ENCODE peak calls at places on chromosomes 13 and 19, in nine cellular contexts. Z is RWPE1, F is tibial nerve, W is cardiac fibroblast, Y is fibroblast of lung, R is MCF 10A, V is left ventricle myocardium inferior, I is thoracic aorta, P is heart left ventricle. U is an unnamed sample.

GRCh38 chr19:58579473-58580142 is 6.5 kb upstream of the MZF1 start:
- DNase-seq in I (no peak), R (no peak), W (no peak), F (no peak), Y (no peak), Z (no peak), V (no peak), P (no peak), U (no peak)

GRCh38 chr19:18091217-18091608 is 4.5 kb upstream of the IL12RB1 start:
- DNase-seq in I (no peak), R (no peak), F (no peak), Y (no peak), P (peak), W (no peak), V (peak), Z (no peak), U (no peak)

GRCh38 chr13:97179501-97179900 is 42.6 kb upstream of the MBNL2 start:
- DNase-seq in Y (no peak), P (no peak), W (no peak), I (no peak), R (no peak), F (no peak), V (no peak), Z (no peak), U (no peak)

GRCh38 chr19:1285737-1286360 is at the start of gene EFNA2:
- DNase-seq in W (no peak), Z (no peak), I (no peak), V (no peak), Y (no peak), F (no peak), R (no peak), P (no peak), U (no peak)

GRCh38 chr19:6739884-6740588 is 556 bp downstream of the TRIP10 start:
- DNase-seq in W (no peak), V (peak), Z (no peak), Y (peak), F (no peak), P (peak), R (peak), I (no peak), U (no peak)

GRCh38 chr19:19514881-19515763 is at the start of gene TSSK6:
- DNase-seq in P (no peak), Z (peak), V (no peak), R (no peak), W (no peak), Y (no peak), F (no peak), I (no peak), U (no peak)

GRCh38 chr13:110993788-110994187 is 78.9 kb upstream of the ANKRD10 start:
- DNase-seq in F (no peak), W (no peak), Z (no peak), R (no peak), Y (no peak), P (no peak), I (no peak), V (no peak), U (no peak)

GRCh38 chr13:23671902-23672301 is 101.7 kb downstream of the TNFRSF19 start:
- DNase-seq in I (no peak), F (no peak), Z (no peak), V (no peak), P (no peak), Y (peak), W (peak), R (peak), U (peak)

GRCh38 chr19:2977686-2978466 is 512 bp downstream of the TLE6 start:
- DNase-seq in R (peak), P (no peak), Z (no peak), F (no peak), I (no peak), Y (no peak), W (peak), V (no peak), U (no peak)

GRCh38 chr19:8004723-8005513 is 523 bp downstream of the ELAVL1 start:
- DNase-seq in Y (peak), F (no peak), Z (no peak), W (peak), R (no peak), I (no peak), V (no peak), P (no peak), U (peak)

GRCh38 chr13:21069561-21070004 is 8.2 kb upstream of the LATS2 start:
- DNase-seq in Y (peak), I (no peak), P (no peak), Z (peak), V (peak), W (peak), R (peak), F (no peak), U (peak)

GRCh38 chr13:97116754-97117153 is 105.4 kb upstream of the MBNL2 start:
- DNase-seq in P (no peak), R (peak), W (peak), F (no peak), I (no peak), Y (peak), V (no peak), Z (peak), U (peak)

GRCh38 chr19:32166238-32166637 is 179.2 kb upstream of the ZNF507 start:
- DNase-seq in Z (no peak), W (no peak), Y (no peak), I (no peak), P (no peak), F (no peak), V (no peak), R (no peak), U (no peak)

GRCh38 chr13:60448907-60449510 is 52.0 kb downstream of the TDRD3 start:
- DNase-seq in W (peak), R (peak), V (no peak), F (no peak), Z (peak), P (no peak), Y (peak), I (no peak), U (peak)

GRCh38 chr13:80577951-80578670 is 237.2 kb upstream of the SPRY2 start:
- DNase-seq in I (no peak), Z (no peak), Y (no peak), P (peak), W (no peak), F (no peak), V (no peak), R (no peak), U (no peak)

GRCh38 chr19:29882719-29883105 is 59.3 kb upstream of the URI1 start:
- DNase-seq in W (no peak), Z (no peak), P (no peak), F (no peak), R (no peak), I (no peak), V (no peak), Y (no peak), U (no peak)
- TF ChIP-seq CTCF in W (no peak), Z (no peak), P (no peak), F (no peak), R (no peak), I (no peak), V (no peak), Y (no peak), U (no peak)

DNA sequence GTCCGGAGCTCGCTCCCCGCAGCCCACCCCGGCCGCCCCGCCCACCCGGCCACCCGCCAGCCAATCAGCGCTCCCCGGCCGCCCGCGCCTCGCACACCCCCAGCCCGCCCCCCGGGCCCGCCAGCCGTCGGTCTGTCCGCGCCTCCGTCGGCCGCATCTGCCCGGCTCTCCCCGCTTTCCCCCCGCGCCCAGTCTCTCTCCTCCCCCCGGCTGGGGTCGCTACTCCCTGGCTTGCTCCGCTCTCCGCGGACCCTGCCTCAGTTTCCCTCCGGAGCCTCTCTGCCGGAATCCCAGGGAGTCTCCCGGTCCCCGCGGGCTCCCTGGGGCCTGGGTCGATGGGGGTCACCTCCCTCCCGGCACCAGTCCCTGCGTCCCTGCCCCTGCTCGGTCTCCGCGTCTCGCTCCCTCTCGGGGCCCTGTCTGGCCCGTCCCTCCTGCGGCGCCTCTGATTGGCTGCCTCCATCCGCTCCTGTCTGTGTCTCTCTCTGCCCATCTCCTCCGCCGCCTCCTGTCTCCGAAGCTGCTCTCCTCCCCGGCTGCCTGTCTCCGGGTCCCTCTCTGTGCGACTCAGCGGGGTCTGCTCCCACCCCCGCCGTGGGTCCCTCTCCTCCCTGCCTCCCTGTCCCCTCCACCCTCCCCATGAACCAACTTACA is 485 bp downstream of the IL11 start:
- DNase-seq in W (peak), I (no peak), Y (peak), F (no peak), Z (peak), R (peak), P (no peak), V (no peak), U (peak)
- TF ChIP-seq CTCF in W (no peak), I (no peak), Y (no peak), F (no peak), Z (no peak), R (no peak), P (no peak), V (no peak), U (no peak)

GRCh38 chr13:112968910-112969691 is at the start of gene MCF2L:
- DNase-seq in P (peak), V (peak), Y (peak), F (no peak), R (no peak), W (peak), I (no peak), Z (no peak), U (peak)
- TF ChIP-seq CTCF in P (no peak), V (peak), Y (no peak), F (no peak), R (no peak), W (peak), I (no peak), Z (no peak), U (peak)

GRCh38 chr19:16791942-16792341 is 37.3 kb upstream of the SIN3B start:
- DNase-seq in Y (no peak), Z (no peak), I (no peak), P (no peak), W (no peak), V (no peak), F (no peak), R (no peak), U (no peak)
- TF ChIP-seq CTCF in Y (no peak), Z (no peak), I (no peak), P (no peak), W (no peak), V (no peak), F (no peak), R (no peak), U (no peak)

DNA sequence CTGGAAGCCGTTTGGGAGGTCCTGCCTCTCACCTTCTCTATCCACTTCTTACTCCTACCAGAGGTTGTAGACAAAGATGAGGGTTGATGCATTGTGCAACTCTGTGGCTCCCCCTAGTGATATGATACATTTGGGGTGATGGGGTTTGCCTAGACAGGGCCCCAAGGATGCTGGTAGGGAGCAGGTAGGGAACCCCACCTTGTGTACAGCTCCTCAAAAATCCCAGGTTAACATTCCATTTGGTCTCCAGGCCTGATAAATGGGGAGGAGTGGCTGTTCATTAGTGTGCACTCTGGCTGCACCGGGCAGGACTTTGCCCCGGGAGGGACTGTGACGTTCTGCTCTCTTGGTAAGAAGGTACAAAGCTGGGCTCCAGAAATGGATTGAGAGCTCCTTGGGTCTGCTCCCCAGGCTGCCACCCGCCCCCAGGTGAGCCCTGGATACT is 19.2 kb downstream of the SIGLEC8 start:
- DNase-seq in W (peak), Z (peak), I (no peak), F (no peak), R (peak), P (no peak), Y (peak), V (no peak), U (peak)
- TF ChIP-seq CTCF in W (peak), Z (no peak), I (no peak), F (peak), R (no peak), P (peak), Y (peak), V (peak), U (peak)

GRCh38 chr13:24863748-24864540 is 100.0 kb downstream of the RNF17 start:
- DNase-seq in W (no peak), Y (no peak), I (no peak), Z (no peak), F (no peak), R (no peak), V (no peak), P (no peak), U (no peak)

GRCh38 chr13:24861617-24862362 is 97.8 kb downstream of the RNF17 start:
- DNase-seq in Z (no peak), V (no peak), I (no peak), P (no peak), W (no peak), Y (no peak), R (no peak), F (no peak), U (no peak)

GRCh38 chr13:24860775-24861174 is 96.8 kb downstream of the RNF17 start:
- DNase-seq in V (no peak), Z (no peak), W (no peak), Y (no peak), P (no peak), R (no peak), I (no peak), F (no peak), U (no peak)

GRCh38 chr13:24854311-24854710 is 90.3 kb downstream of the RNF17 start:
- DNase-seq in Z (no peak), P (no peak), W (peak), I (no peak), Y (peak), R (peak), F (no peak), V (no peak), U (peak)

DNA sequence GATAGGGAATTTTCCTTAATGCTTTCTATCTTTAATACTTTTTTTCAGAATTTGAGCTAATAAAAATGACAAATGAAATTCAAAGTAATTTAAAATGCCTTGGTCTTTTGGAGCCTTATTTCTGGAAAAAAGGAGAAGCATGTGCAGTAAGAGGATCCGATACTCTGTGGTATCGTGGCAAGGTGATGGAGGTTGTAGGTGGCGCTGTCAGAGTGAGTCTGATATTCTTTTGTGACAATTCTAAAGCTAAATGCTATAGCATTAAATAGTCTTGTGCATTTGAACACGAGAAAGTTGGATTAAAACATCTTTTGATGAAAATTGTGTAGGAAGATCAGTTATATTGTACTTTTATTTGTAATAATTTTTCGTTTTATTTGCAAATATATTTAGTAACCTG is 95.0 kb downstream of the RNF17 start:
- DNase-seq in Z (no peak), W (no peak), F (no peak), R (no peak), I (no peak), V (no peak), Y (no peak), P (no peak), U (no peak)
- TF ChIP-seq CTCF in Z (no peak), W (no peak), F (no peak), R (no peak), I (no peak), V (no peak), Y (no peak), P (no peak), U (no peak)

GRCh38 chr13:46553886-46554855 is 1.2 kb downstream of the LRCH1 start:
- DNase-seq in V (peak), I (peak), R (peak), F (peak), W (peak), Y (peak), P (peak), Z (peak), U (peak)
- TF ChIP-seq CTCF in V (peak), I (peak), R (no peak), F (peak), W (peak), Y (peak), P (peak), Z (no peak), U (peak)

GRCh38 chr19:47694466-47695273 is 18.6 kb upstream of the EHD2 start:
- DNase-seq in I (no peak), V (no peak), P (no peak), Y (no peak), R (no peak), F (no peak), Z (no peak), W (no peak), U (no peak)

GRCh38 chr19:47693903-47694302 is 19.3 kb upstream of the EHD2 start:
- DNase-seq in Y (no peak), Z (no peak), R (no peak), V (no peak), W (no peak), F (no peak), I (no peak), P (no peak), U (no peak)

GRCh38 chr19:47695533-47696262 is 17.5 kb upstream of the EHD2 start:
- DNase-seq in Z (no peak), W (no peak), Y (no peak), F (no peak), I (no peak), V (no peak), R (no peak), P (no peak), U (no peak)

GRCh38 chr19:47691782-47692181 is 21.4 kb upstream of the EHD2 start:
- DNase-seq in F (no peak), Z (no peak), W (no peak), I (no peak), R (no peak), V (no peak), P (no peak), Y (no peak), U (no peak)

GRCh38 chr19:47693489-47693888 is 19.7 kb upstream of the EHD2 start:
- DNase-seq in P (no peak), R (no peak), F (no peak), V (no peak), Y (no peak), I (no peak), W (no peak), Z (no peak), U (no peak)
- TF ChIP-seq CTCF in P (no peak), R (no peak), F (no peak), V (no peak), Y (no peak), I (no peak), W (no peak), Z (no peak), U (no peak)

DNA sequence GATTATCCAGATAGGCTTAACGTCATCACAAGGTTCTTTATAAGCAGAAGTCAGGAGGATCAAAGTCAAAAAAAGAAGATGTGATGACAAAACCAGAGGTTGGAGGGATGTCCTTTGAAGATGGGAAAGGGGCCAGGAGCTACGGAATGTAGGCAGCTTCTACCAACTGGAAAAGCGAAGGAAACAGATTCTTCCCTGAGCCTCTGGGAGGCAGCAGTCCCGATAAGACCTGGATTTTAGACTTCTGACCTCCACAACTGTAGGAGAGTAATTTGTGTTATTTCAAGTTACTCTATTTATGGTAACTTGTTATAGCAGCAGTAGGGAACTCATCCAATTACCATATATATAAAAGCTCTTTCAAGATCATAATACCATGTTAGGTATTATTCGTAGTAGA is 98.8 kb upstream of the MYCBP2 start:
- DNase-seq in R (no peak), I (no peak), F (no peak), P (no peak), V (no peak), Y (no peak), W (no peak), Z (no peak), U (no peak)
- TF ChIP-seq CTCF in R (no peak), I (no peak), F (no peak), P (no peak), V (no peak), Y (no peak), W (no peak), Z (no peak), U (no peak)